ENCODE peak calls at places on chromosomes 13 and 19, in four cellular contexts. T is upper lobe of left lung, R is stomach, J is K562. B is an unnamed sample.

GRCh38 chr13:108463365-108463764 is 166.0 kb upstream of the MYO16 start:
- DNase-seq in J (no peak), R (no peak), T (no peak), B (no peak)

GRCh38 chr13:101869553-101869952 is 417.1 kb downstream of the ITGBL1 start:
- DNase-seq in R (no peak), T (no peak), J (no peak), B (no peak)

GRCh38 chr19:44876930-44877530 is 14.0 kb upstream of the TOMM40 start:
- DNase-seq in R (no peak), T (no peak), J (no peak), B (no peak)

GRCh38 chr13:96238241-96238640 is 148.3 kb downstream of the HS6ST3 start:
- DNase-seq in R (no peak), T (no peak), J (no peak), B (no peak)

GRCh38 chr13:37741536-37741935 is 128.0 kb downstream of the TRPC4 start:
- DNase-seq in J (no peak), R (no peak), T (no peak), B (no peak)

GRCh38 chr13:74450976-74451375 is 316.8 kb upstream of the KLF12 start:
- DNase-seq in R (no peak), J (no peak), T (no peak), B (no peak)

GRCh38 chr13:38960175-38960574 is 30.5 kb downstream of the STOML3 start:
- DNase-seq in T (no peak), J (no peak), R (no peak), B (no peak)

GRCh38 chr19:41564515-41565383 is 11.2 kb upstream of the CEACAM21 start:
- DNase-seq in J (no peak), T (peak; percentile 86), R (no peak), B (no peak)

GRCh38 chr13:45325806-45326205 is 15.2 kb downstream of the TPT1 start:
- DNase-seq in J (no peak), T (no peak), R (no peak), B (no peak)

GRCh38 chr13:73657821-73658540 is 476.2 kb downstream of the KLF12 start:
- DNase-seq in R (no peak), J (no peak), T (no peak), B (no peak)

GRCh38 chr13:36418022-36418805 is 14.1 kb upstream of the CCNA1 start:
- DNase-seq in R (no peak), J (no peak), T (no peak), B (no peak)

GRCh38 chr13:95354680-95355487 is 53.6 kb upstream of the ABCC4 start:
- DNase-seq in R (peak; percentile 28), J (no peak), T (no peak), B (peak; percentile 39)

GRCh38 chr19:21612403-21612872 is 107.0 kb downstream of the ZNF429 start:
- DNase-seq in J (no peak), R (no peak), T (no peak), B (no peak)

GRCh38 chr13:48155850-48156249 is 60.9 kb upstream of the MED4 start:
- DNase-seq in J (no peak), R (no peak), T (no peak), B (no peak)

GRCh38 chr13:98515804-98516465 is 61.0 kb downstream of the STK24 start:
- DNase-seq in R (no peak), J (no peak), T (no peak), B (no peak)

GRCh38 chr19:11339254-11340098 is at the start of gene RAB3D:
- DNase-seq in T (peak; percentile 95), R (peak; percentile 96), J (peak; percentile 97), B (peak; percentile 98)
- TF ChIP-seq POLR2AphosphoS5 in T (peak; percentile 88), R (peak; percentile 88), J (no peak), B (peak; percentile 94)

GRCh38 chr19:18109363-18109730 is 11.8 kb downstream of the MAST3 start:
- DNase-seq in R (no peak), T (no peak), J (no peak), B (no peak)

GRCh38 chr19:18108897-18109296 is 11.3 kb downstream of the MAST3 start:
- DNase-seq in T (no peak), J (no peak), R (no peak), B (no peak)

GRCh38 chr19:18107235-18108083 is 9.9 kb downstream of the MAST3 start:
- DNase-seq in J (no peak), T (no peak), R (no peak), B (no peak)

GRCh38 chr19:18110833-18111232 is 13.3 kb downstream of the MAST3 start:
- DNase-seq in J (no peak), T (no peak), R (peak; percentile 64), B (no peak)

GRCh38 chr19:18109731-18110671 is 12.4 kb downstream of the MAST3 start:
- DNase-seq in J (peak; percentile 81), R (peak; percentile 66), T (peak; percentile 94), B (peak; percentile 94)
- TF ChIP-seq POLR2A in J (no peak), R (no peak), T (no peak), B (no peak)

GRCh38 chr13:55560331-55560730 is 1580.4 kb upstream of the PRR20A start:
- DNase-seq in J (no peak), T (no peak), R (no peak), B (no peak)
- TF ChIP-seq POLR2AphosphoS5 in J (no peak), T (no peak), R (no peak), B (no peak)

DNA sequence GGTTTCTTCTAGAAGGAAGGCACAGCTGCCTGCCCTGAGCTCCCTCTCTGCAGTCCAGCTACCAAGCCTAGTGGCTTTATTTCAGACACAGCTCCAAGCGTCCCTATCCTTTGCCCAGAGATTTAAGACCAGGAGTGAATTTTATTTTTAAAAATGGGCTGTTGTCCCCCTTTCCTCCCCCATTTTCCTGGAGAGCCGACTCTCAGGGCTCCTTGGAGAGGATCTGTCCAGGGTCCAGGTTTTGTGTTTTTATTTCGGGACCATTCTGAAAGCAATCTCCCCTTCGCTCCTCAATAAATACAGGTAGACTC is 4.4 kb downstream of the SERTAD1 start:
- DNase-seq in J (no peak), R (no peak), T (no peak), B (no peak)
- TF ChIP-seq POLR2A in J (peak; percentile 9), R (no peak), T (peak; percentile 87), B (no peak)